ENCODE peak calls at places on chromosomes 2 and 18, in six cellular contexts. Q is transverse colon, Y is stomach, W is HepG2, A is A549, I is tibial nerve. L is an unnamed sample.

GRCh38 chr2:119248751-119249150 is 25.1 kb downstream of the STEAP3 start:
- DNase-seq in Q (no peak), Y (peak), W (no peak), A (no peak), I (no peak), L (no peak)

GRCh38 chr2:11373096-11373495 is 28.7 kb upstream of the ROCK2 start:
- DNase-seq in Q (no peak), Y (no peak), W (no peak), A (no peak), I (no peak), L (no peak)

GRCh38 chr2:24261441-24261840 is 86.6 kb downstream of the FAM228A start:
- DNase-seq in Q (no peak), Y (no peak), W (no peak), A (no peak), I (no peak), L (no peak)

GRCh38 chr2:121130301-121130850 is 154.6 kb downstream of the TFCP2L1 start:
- DNase-seq in Q (no peak), Y (no peak), W (no peak), A (no peak), I (no peak), L (no peak)

GRCh38 chr2:197209742-197210408 is 100.7 kb downstream of the ANKRD44 start:
- DNase-seq in Q (no peak), Y (no peak), W (no peak), A (no peak), I (no peak), L (no peak)

GRCh38 chr18:77554061-77554460 is 304.4 kb downstream of the GALR1 start:
- DNase-seq in Q (no peak), Y (no peak), W (no peak), A (no peak), I (no peak), L (no peak)

GRCh38 chr2:104857262-104858221 is 3.6 kb downstream of the POU3F3 start:
- DNase-seq in Q (no peak), Y (no peak), W (no peak), A (no peak), I (no peak), L (no peak)

GRCh38 chr2:111706481-111707001 is 177.5 kb downstream of the ANAPC1 start:
- DNase-seq in Q (no peak), Y (no peak), W (no peak), A (no peak), I (no peak), L (no peak)

GRCh38 chr2:8535398-8535755 is 146.5 kb upstream of the ID2 start:
- DNase-seq in Q (no peak), Y (no peak), W (no peak), A (no peak), I (no peak), L (no peak)

GRCh38 chr2:8677646-8678592 is 3.9 kb upstream of the ID2 start:
- DNase-seq in Q (peak), Y (peak), W (peak), A (peak), I (no peak), L (peak)

GRCh38 chr2:118312963-118313756 is 224.9 kb downstream of the INSIG2 start:
- DNase-seq in Q (no peak), Y (no peak), W (no peak), A (no peak), I (no peak), L (no peak)

GRCh38 chr2:99562516-99562915 is 72.7 kb upstream of the REV1 start:
- DNase-seq in Q (no peak), Y (no peak), W (no peak), A (no peak), I (no peak), L (no peak)

GRCh38 chr2:188495990-188496431 is 204.3 kb downstream of the GULP1 start:
- DNase-seq in Q (no peak), Y (no peak), W (no peak), A (no peak), I (no peak), L (no peak)

GRCh38 chr2:67867735-67868134 is 195.1 kb downstream of the C1D start:
- DNase-seq in Q (no peak), Y (no peak), W (no peak), A (no peak), I (no peak), L (no peak)

GRCh38 chr2:197125000-197125399 is 185.6 kb downstream of the ANKRD44 start:
- DNase-seq in Q (no peak), Y (no peak), W (no peak), A (no peak), I (no peak), L (no peak)

GRCh38 chr2:6545336-6545735 is 320.4 kb downstream of the CMPK2 start:
- DNase-seq in Q (no peak), Y (no peak), W (no peak), A (no peak), I (no peak), L (no peak)

GRCh38 chr2:66122491-66122890 is 312.4 kb upstream of the MEIS1 start:
- DNase-seq in Q (no peak), Y (no peak), W (no peak), A (no peak), I (no peak), L (no peak)

GRCh38 chr18:55272510-55273243 is 313.4 kb upstream of the CCDC68 start:
- DNase-seq in Q (no peak), Y (no peak), W (no peak), A (no peak), I (no peak), L (peak)

GRCh38 chr18:13611058-13611615 is 115.2 kb downstream of the FAM210A start:
- DNase-seq in Q (peak), Y (no peak), W (no peak), A (no peak), I (no peak), L (no peak)

DNA sequence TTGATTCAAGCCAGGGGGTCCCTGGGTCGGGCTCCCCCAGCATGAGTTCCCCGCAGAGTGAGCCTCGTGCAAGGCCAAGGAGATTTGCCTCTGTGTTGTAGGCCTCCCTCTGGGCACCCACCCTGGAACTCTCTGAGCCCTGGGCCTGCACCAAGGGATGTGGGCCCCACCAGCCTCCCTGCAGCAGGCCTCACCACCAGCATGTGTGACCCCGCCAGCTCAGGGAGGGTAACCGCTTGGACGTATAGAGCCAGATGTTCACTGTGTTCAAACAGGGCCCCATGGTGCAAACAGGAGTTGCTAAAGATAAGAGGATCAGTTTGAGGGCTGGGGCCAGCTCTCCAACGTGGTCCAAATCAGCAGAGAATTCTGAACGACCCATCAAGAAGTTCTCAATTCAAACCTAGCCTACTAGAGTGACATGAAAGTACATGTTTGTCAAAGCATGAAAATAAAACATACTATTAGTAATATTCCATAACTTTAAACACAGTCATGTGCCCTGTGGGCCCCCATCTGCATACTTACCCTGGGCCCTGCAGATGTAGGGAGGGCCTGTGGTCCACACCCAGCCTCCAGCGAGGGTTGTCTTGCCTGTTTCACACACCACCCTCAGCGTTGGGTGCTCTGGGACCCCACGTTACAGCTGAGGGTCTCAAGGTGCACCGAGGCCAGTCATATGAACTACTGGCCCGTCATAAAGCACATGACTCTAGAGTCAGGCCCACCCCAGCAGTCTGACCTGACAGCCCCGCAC is 5.5 kb upstream of the TUBB6 start:
- DNase-seq in Q (no peak), Y (no peak), W (no peak), A (no peak), I (no peak), L (peak)
- TF ChIP-seq EP300 in Q (no peak), Y (no peak), W (no peak), A (no peak), I (no peak), L (no peak)

GRCh38 chr18:44541159-44541558 is 139.5 kb upstream of the SETBP1 start:
- DNase-seq in Q (no peak), Y (no peak), W (no peak), A (no peak), I (no peak), L (no peak)
- TF ChIP-seq EP300 in Q (no peak), Y (no peak), W (no peak), A (no peak), I (no peak), L (no peak)

GRCh38 chr2:187003611-187004010 is 154.6 kb upstream of the ZSWIM2 start:
- DNase-seq in Q (no peak), Y (no peak), W (no peak), A (no peak), I (no peak), L (no peak)

GRCh38 chr2:187009483-187010239 is 160.7 kb upstream of the ZSWIM2 start:
- DNase-seq in Q (no peak), Y (no peak), W (no peak), A (peak), I (no peak), L (no peak)

GRCh38 chr2:187013058-187013457 is 164.1 kb upstream of the ZSWIM2 start:
- DNase-seq in Q (no peak), Y (no peak), W (no peak), A (no peak), I (no peak), L (no peak)

GRCh38 chr2:187011206-187011605 is 162.2 kb upstream of the ZSWIM2 start:
- DNase-seq in Q (no peak), Y (no peak), W (no peak), A (no peak), I (no peak), L (no peak)

GRCh38 chr2:187008111-187008510 is 159.1 kb upstream of the ZSWIM2 start:
- DNase-seq in Q (no peak), Y (no peak), W (no peak), A (no peak), I (no peak), L (no peak)
- TF ChIP-seq EP300 in Q (no peak), Y (no peak), W (no peak), A (no peak), I (no peak), L (no peak)

DNA sequence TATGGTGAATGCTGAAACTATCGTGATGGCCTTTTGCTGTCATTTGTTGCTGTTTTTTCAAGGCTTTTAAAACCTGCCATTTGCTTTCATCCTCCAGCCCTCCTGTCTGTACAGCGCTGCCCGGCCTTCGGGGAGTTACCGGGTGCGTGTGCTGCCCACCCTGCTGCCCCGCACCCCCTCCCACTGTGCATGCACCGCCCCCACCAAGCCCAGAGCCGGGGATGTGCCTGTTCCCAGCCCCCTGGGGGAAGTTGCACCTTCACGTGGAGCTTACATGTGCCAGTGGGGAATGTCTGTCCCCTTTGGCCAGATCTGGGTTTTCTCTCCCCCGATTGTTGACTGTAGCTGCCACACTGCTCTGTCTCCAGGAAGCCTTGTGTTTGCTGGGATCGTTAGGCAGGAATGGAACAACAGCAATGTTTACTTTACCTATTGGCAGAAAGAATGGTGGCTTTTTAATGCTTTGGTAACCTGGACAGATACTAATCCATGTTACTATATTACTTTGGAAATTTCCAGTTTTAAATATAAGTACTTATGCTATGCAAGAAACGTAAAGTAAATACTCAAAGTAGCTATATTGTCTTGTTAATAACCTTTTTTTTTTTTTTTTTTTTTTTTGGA is 64.8 kb upstream of the RBM44 start:
- DNase-seq in Q (no peak), Y (peak), W (peak), A (no peak), I (no peak), L (no peak)
- TF ChIP-seq EP300 in Q (peak), Y (no peak), W (peak), A (no peak), I (no peak), L (no peak)

L was measured in ovary.